ENCODE peak calls at places on chromosomes 6 and 20, in nine cellular contexts. Q, A, V, L, F, U, Z, O and J are unnamed samples.

GRCh38 chr20:41854765-41855164 is 236.6 kb upstream of the CHD6 start:
- DNase-seq in Q (no peak), A (no peak), V (no peak), L (no peak), F (no peak), U (no peak), Z (no peak), O (no peak), J (no peak)

GRCh38 chr20:63698739-63699465 is 2.5 kb downstream of the TNFRSF6B start:
- DNase-seq in Q (no peak), A (no peak), V (peak), L (no peak), F (no peak), U (no peak), Z (no peak), O (no peak), J (no peak)

GRCh38 chr20:39059036-39059435 is 96.9 kb downstream of the DHX35 start:
- DNase-seq in Q (no peak), A (no peak), V (no peak), L (no peak), F (no peak), U (no peak), Z (no peak), O (no peak), J (no peak)

GRCh38 chr20:8877294-8877693 is 191.6 kb upstream of the PLCB4 start:
- DNase-seq in Q (no peak), A (no peak), V (no peak), L (no peak), F (no peak), U (no peak), Z (no peak), O (no peak), J (no peak)

GRCh38 chr6:146545608-146546007 is 2.0 kb downstream of the RAB32 start:
- DNase-seq in Q (no peak), A (no peak), V (no peak), L (peak), F (peak), U (no peak), Z (no peak), O (no peak), J (no peak)

GRCh38 chr6:115618311-115618710 is 442.4 kb downstream of the FRK start:
- DNase-seq in Q (no peak), A (no peak), V (no peak), L (no peak), F (no peak), U (no peak), Z (no peak), O (no peak), J (no peak)

GRCh38 chr6:3825331-3825831 is 23.8 kb upstream of the FAM50B start:
- DNase-seq in Q (no peak), A (no peak), V (peak), L (no peak), F (peak), U (peak), Z (no peak), O (no peak), J (peak)

GRCh38 chr20:17558154-17558940 is 11.5 kb upstream of the DSTN start:
- DNase-seq in Q (no peak), A (no peak), V (peak), L (no peak), F (peak), U (no peak), Z (no peak), O (no peak), J (no peak)

GRCh38 chr6:36938536-36938935 is 16.0 kb upstream of the PI16 start:
- DNase-seq in Q (no peak), A (no peak), V (peak), L (no peak), F (no peak), U (no peak), Z (no peak), O (no peak), J (no peak)

GRCh38 chr6:44498436-44498835 is 110.9 kb downstream of the CDC5L start:
- DNase-seq in Q (no peak), A (no peak), V (no peak), L (no peak), F (no peak), U (no peak), Z (no peak), O (no peak), J (no peak)

GRCh38 chr6:163793584-163793983 is 379.1 kb downstream of the QKI start:
- DNase-seq in Q (no peak), A (no peak), V (peak), L (no peak), F (no peak), U (no peak), Z (no peak), O (no peak), J (no peak)

GRCh38 chr6:39199541-39199940 is 29.7 kb downstream of the KCNK5 start:
- DNase-seq in Q (no peak), A (no peak), V (no peak), L (no peak), F (no peak), U (no peak), Z (no peak), O (no peak), J (no peak)

GRCh38 chr6:41917528-41917927 is 3.4 kb downstream of the MED20 start:
- DNase-seq in Q (no peak), A (no peak), V (no peak), L (no peak), F (no peak), U (no peak), Z (no peak), O (no peak), J (no peak)

GRCh38 chr20:13793001-13793400 is 8.2 kb downstream of the NDUFAF5 start:
- DNase-seq in Q (no peak), A (no peak), V (no peak), L (no peak), F (no peak), U (no peak), Z (no peak), O (no peak), J (no peak)

GRCh38 chr6:75266716-75267291 is 17.8 kb downstream of the TMEM30A start:
- DNase-seq in Q (no peak), A (no peak), V (no peak), L (no peak), F (no peak), U (peak), Z (peak), O (peak), J (no peak)

GRCh38 chr6:168526841-168527281 is 85.9 kb downstream of the SMOC2 start:
- DNase-seq in Q (no peak), A (no peak), V (no peak), L (no peak), F (peak), U (no peak), Z (no peak), O (no peak), J (no peak)

GRCh38 chr6:134035823-134036296 is 16.6 kb downstream of the SLC2A12 start:
- DNase-seq in Q (no peak), A (no peak), V (no peak), L (no peak), F (peak), U (no peak), Z (no peak), O (no peak), J (no peak)

GRCh38 chr6:52423971-52424381 is 3.8 kb downstream of the EFHC1 start:
- DNase-seq in Q (no peak), A (no peak), V (peak), L (no peak), F (no peak), U (no peak), Z (no peak), O (no peak), J (no peak)

GRCh38 chr6:103783344-103783743 is 1076.4 kb downstream of the HACE1 start:
- DNase-seq in Q (no peak), A (no peak), V (no peak), L (no peak), F (no peak), U (peak), Z (no peak), O (peak), J (no peak)

GRCh38 chr6:12354499-12354898 is 64.3 kb downstream of the EDN1 start:
- DNase-seq in Q (no peak), A (no peak), V (peak), L (no peak), F (no peak), U (no peak), Z (no peak), O (no peak), J (no peak)

GRCh38 chr20:5908981-5909380 is 41.4 kb downstream of the TRMT6 start:
- DNase-seq in Q (no peak), A (no peak), V (no peak), L (no peak), F (no peak), U (no peak), Z (no peak), O (no peak), J (no peak)

GRCh38 chr6:7707787-7708186 is 18.1 kb upstream of the BMP6 start:
- DNase-seq in Q (no peak), A (no peak), V (no peak), L (no peak), F (no peak), U (no peak), Z (no peak), O (no peak), J (no peak)

GRCh38 chr20:5056801-5057599 is 55.7 kb upstream of the SLC23A2 start:
- DNase-seq in Q (peak), A (no peak), V (peak), L (peak), F (peak), U (no peak), Z (no peak), O (no peak), J (peak)

GRCh38 chr6:113690255-113690956 is 166.7 kb upstream of the MARCKS start:
- DNase-seq in Q (no peak), A (no peak), V (no peak), L (no peak), F (no peak), U (no peak), Z (no peak), O (no peak), J (no peak)

GRCh38 chr20:10795286-10796026 is 121.7 kb upstream of the JAG1 start:
- DNase-seq in Q (no peak), A (peak), V (no peak), L (no peak), F (no peak), U (no peak), Z (no peak), O (no peak), J (no peak)